ENCODE peak calls at places on chromosome 16, in nine cellular contexts. M is fibroblast of lung; O is IMR-90; Y is endothelial cell of umbilical vein; Z is right cardiac atrium; J is HepG2; S is A549; X is ovary; C is effector memory CD4-positive, alpha-beta T cell. W is an unnamed sample. For H3K4me1, the result is how much of the 10 kb centered on the place peaks cover.

GRCh38 chr16:22670551-22670970 is 143.4 kb upstream of the HS3ST2 start:
- DNase-seq in Z (no peak), Y (no peak), S (peak), J (peak), C (no peak), O (no peak), M (no peak), X (no peak), W (peak)

GRCh38 chr16:58970775-58971174 is 236.7 kb upstream of the GOT2 start:
- DNase-seq in Z (no peak), J (no peak), S (no peak), C (no peak), Y (no peak), O (no peak), M (peak), X (no peak), W (no peak)

GRCh38 chr16:89847056-89847929 is 19.0 kb downstream of the SPIRE2 start:
- DNase-seq in O (no peak), C (no peak), J (no peak), X (no peak), Z (no peak), Y (no peak), S (no peak), M (no peak), W (no peak)

GRCh38 chr16:72400257-72401078 is 228.5 kb upstream of the PMFBP1 start:
- DNase-seq in Z (no peak), J (peak), O (peak), M (peak), X (peak), S (peak), C (no peak), Y (peak), W (peak)

GRCh38 chr16:6827272-6827671 is 505.4 kb upstream of the RBFOX1 start:
- DNase-seq in Y (no peak), X (no peak), O (no peak), M (no peak), C (no peak), Z (no peak), S (no peak), J (no peak), W (no peak)

GRCh38 chr16:22732315-22732840 is 81.6 kb upstream of the HS3ST2 start:
- DNase-seq in O (no peak), Y (no peak), M (no peak), J (no peak), Z (no peak), S (no peak), X (no peak), C (no peak), W (no peak)

GRCh38 chr16:67441289-67441753 is 10.4 kb downstream of the HSD11B2 start:
- DNase-seq in C (no peak), O (no peak), M (no peak), J (no peak), Y (no peak), Z (peak), X (no peak), S (no peak), W (no peak)

GRCh38 chr16:9500872-9501271 is 409.4 kb downstream of the HAPSTR1 start:
- DNase-seq in J (no peak), C (no peak), X (no peak), S (no peak), O (no peak), M (no peak), Y (no peak), Z (no peak), W (no peak)

GRCh38 chr16:12054396-12054795 is 77.9 kb downstream of the SNX29 start:
- DNase-seq in O (no peak), X (no peak), J (no peak), Y (no peak), S (no peak), C (no peak), Z (no peak), M (no peak), W (no peak)

GRCh38 chr16:57751539-57752202 is 16.1 kb downstream of the KATNB1 start:
- DNase-seq in M (no peak), O (no peak), Z (peak), S (no peak), C (no peak), Y (no peak), X (no peak), J (no peak), W (no peak)

GRCh38 chr16:47311738-47312505 is 148.9 kb downstream of the ITFG1 start:
- DNase-seq in Z (no peak), J (no peak), Y (peak), M (no peak), C (no peak), O (peak), S (peak), X (no peak), W (peak)

GRCh38 chr16:65745-66144 is 6.7 kb downstream of the RHBDF1 start:
- DNase-seq in S (peak), C (peak), X (peak), J (peak), M (peak), Z (peak), O (peak), Y (peak), W (peak)

GRCh38 chr16:58345574-58346354 is 46.5 kb upstream of the GINS3 start:
- DNase-seq in Z (no peak), X (no peak), O (no peak), J (no peak), Y (peak), M (peak), S (no peak), C (no peak), W (no peak)

GRCh38 chr16:79089735-79090284 is 510.7 kb downstream of the MAF start:
- DNase-seq in O (no peak), J (no peak), Z (no peak), S (no peak), C (peak), X (no peak), M (no peak), Y (no peak), W (no peak)

GRCh38 chr16:66455970-66456369 is 28.9 kb downstream of the BEAN1 start:
- DNase-seq in C (no peak), X (no peak), S (no peak), M (no peak), Y (no peak), Z (no peak), J (peak), O (no peak), W (no peak)

GRCh38 chr16:49564577-49565224 is 191.1 kb downstream of the C16orf78 start:
- DNase-seq in S (no peak), X (no peak), J (no peak), Z (peak), Y (no peak), M (no peak), C (no peak), O (no peak), W (no peak)

GRCh38 chr16:23836404-23837291 is 865 bp downstream of the PRKCB start:
- DNase-seq in J (no peak), O (no peak), M (no peak), C (peak), X (no peak), Y (no peak), Z (peak), S (no peak), W (no peak)

GRCh38 chr16:29881050-29881449 is 18.0 kb upstream of the CDIPT start:
- DNase-seq in O (no peak), S (no peak), Z (no peak), Y (no peak), X (no peak), C (no peak), J (peak), M (no peak), W (no peak)

GRCh38 chr16:72715267-72715666 is 332.7 kb downstream of the ZFHX3 start:
- DNase-seq in Z (no peak), Y (no peak), J (no peak), S (no peak), C (no peak), O (peak), X (no peak), M (peak), W (no peak)

GRCh38 chr16:30526137-30526822 is at the start of gene ZNF768:
- DNase-seq in Z (no peak), S (peak), X (peak), Y (peak), J (peak), O (no peak), C (no peak), M (peak), W (peak)

GRCh38 chr16:82580293-82580900 is 46.4 kb upstream of the CDH13 start:
- DNase-seq in S (peak), M (no peak), J (peak), O (no peak), C (no peak), X (no peak), Z (peak), Y (peak), W (peak)

GRCh38 chr16:77183137-77183536 is 7.9 kb upstream of the MON1B start:
- DNase-seq in Y (no peak), S (no peak), Z (no peak), M (no peak), X (no peak), O (peak), J (no peak), C (no peak), W (no peak)

GRCh38 chr16:50299508-50300105 is 33.3 kb downstream of the ADCY7 start:
- DNase-seq in O (no peak), Z (peak), J (no peak), M (no peak), X (peak), S (no peak), C (no peak), Y (no peak), W (no peak)

GRCh38 chr16:72905581-72905980 is 142.3 kb downstream of the ZFHX3 start:
- DNase-seq in Y (no peak), C (no peak), S (no peak), Z (no peak), J (no peak), M (no peak), X (no peak), O (peak), W (no peak)

GRCh38 chr16:78291642-78292041 is 192.2 kb downstream of the WWOX start:
- DNase-seq in M (no peak), Y (no peak), Z (peak), X (no peak), C (no peak), O (no peak), S (no peak), J (no peak), W (no peak)

GRCh38 chr16:87457724-87458423 is 35.0 kb downstream of the ZCCHC14 start:
- DNase-seq in M (peak), X (no peak), J (no peak), S (peak), Y (peak), Z (peak), C (no peak), O (peak), W (no peak)

GRCh38 chr16:74107795-74108610 is 188.6 kb upstream of the PSMD7 start:
- DNase-seq in Y (peak), C (no peak), Z (peak), J (peak), M (peak), S (peak), X (no peak), O (peak), W (no peak)

GRCh38 chr16:7086842-7087616 is 245.6 kb upstream of the RBFOX1 start:
- DNase-seq in J (peak), Y (no peak), Z (peak), C (no peak), S (peak), M (no peak), O (no peak), X (no peak), W (peak)

GRCh38 chr16:50334106-50334975 is 34.4 kb downstream of the BRD7 start:
- DNase-seq in O (peak), M (peak), S (peak), Y (no peak), Z (no peak), C (no peak), X (no peak), J (no peak), W (no peak)

GRCh38 chr16:12067714-12068401 is 91.3 kb downstream of the SNX29 start:
- DNase-seq in O (peak), Y (peak), C (no peak), J (peak), M (peak), S (peak), X (peak), Z (peak), W (no peak)

GRCh38 chr16:19567560-19567959 is 12.1 kb downstream of the VPS35L start:
- DNase-seq in O (no peak), M (no peak), Y (no peak), J (no peak), S (no peak), Z (no peak), C (no peak), X (no peak), W (no peak)

DNA sequence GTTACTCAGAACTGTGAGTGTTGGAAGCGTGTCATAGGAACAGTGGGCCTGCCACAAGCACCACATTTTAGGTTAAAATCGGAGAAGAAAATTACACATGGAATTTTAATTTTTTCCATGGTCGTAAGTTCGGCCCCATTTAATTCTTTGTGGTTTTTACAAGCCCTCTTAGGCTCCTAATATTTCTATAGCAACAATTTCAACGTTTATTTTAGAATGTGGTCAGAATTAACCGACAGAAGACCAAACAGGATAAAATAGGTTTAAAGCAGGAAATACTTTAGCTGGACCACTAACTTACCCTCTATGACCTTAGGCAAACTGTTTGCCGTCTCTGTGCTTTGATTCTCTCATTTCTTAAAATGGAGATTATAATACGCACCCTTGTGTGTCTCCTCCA is 69.9 kb downstream of the FTO start:
- DNase-seq in S (no peak), Y (no peak), C (no peak), M (no peak), J (no peak), O (no peak), Z (no peak), X (no peak), W (no peak)
- H3K4me1 ChIP-seq in S (half or more), Y (under half), C (under half), M (under half), J (half or more), O (under half), Z (under half), X (under half), W (under half)

DNA sequence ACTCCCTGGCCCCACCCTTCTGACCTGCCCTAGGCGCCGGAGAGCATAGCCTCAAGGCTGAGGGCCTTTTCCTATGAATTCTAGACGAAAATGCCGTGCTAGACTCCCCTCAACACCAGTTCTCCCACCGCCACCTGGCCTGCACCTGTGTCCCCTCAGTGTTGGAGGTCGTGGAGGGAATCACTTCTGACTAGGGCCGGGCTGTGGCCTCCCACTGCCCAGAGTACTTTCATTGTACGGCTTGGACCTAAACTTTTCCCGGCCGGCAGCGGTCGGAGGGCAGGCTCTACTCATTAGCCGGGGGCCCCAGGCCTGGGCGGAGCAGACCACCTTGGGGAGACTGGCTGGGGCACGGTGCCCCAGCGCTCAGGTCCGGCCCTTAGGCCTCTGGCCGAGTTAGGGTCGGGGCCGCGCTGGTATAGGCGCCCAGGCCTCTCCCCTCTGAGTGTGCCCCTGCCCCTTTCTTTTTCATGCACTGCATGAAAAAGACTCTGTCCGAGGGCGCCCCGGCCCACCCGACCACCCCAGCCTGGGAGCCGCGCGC is 649 bp downstream of the CLDN6 start:
- DNase-seq in M (no peak), S (no peak), C (no peak), Z (no peak), X (no peak), J (no peak), Y (no peak), O (no peak), W (no peak)
- H3K4me3 ChIP-seq in M (no peak), S (no peak), C (no peak), Z (no peak), X (no peak), J (peak), Y (no peak), O (no peak), W (no peak)

GRCh38 chr16:28139530-28139929 is 72.2 kb downstream of the XPO6 start:
- DNase-seq in X (no peak), Z (no peak), J (no peak), C (no peak), O (no peak), M (no peak), Y (no peak), S (no peak), W (no peak)

GRCh38 chr16:28136751-28137434 is 73.4 kb upstream of the GSG1L start:
- DNase-seq in Z (no peak), Y (no peak), O (no peak), J (no peak), M (no peak), X (no peak), C (peak), S (no peak), W (no peak)

GRCh38 chr16:28146536-28146935 is 65.2 kb downstream of the XPO6 start:
- DNase-seq in Y (no peak), M (no peak), S (no peak), J (no peak), X (no peak), Z (no peak), C (no peak), O (no peak), W (no peak)

GRCh38 chr16:28140788-28141618 is 70.8 kb downstream of the XPO6 start:
- DNase-seq in C (peak), M (no peak), J (peak), X (no peak), O (no peak), Y (no peak), Z (no peak), S (no peak), W (peak)
- H3K4me1 ChIP-seq in C (half or more), M (under half), J (under half), X (under half), O (under half), Y (under half), Z (under half), S (under half), W (under half)

DNA sequence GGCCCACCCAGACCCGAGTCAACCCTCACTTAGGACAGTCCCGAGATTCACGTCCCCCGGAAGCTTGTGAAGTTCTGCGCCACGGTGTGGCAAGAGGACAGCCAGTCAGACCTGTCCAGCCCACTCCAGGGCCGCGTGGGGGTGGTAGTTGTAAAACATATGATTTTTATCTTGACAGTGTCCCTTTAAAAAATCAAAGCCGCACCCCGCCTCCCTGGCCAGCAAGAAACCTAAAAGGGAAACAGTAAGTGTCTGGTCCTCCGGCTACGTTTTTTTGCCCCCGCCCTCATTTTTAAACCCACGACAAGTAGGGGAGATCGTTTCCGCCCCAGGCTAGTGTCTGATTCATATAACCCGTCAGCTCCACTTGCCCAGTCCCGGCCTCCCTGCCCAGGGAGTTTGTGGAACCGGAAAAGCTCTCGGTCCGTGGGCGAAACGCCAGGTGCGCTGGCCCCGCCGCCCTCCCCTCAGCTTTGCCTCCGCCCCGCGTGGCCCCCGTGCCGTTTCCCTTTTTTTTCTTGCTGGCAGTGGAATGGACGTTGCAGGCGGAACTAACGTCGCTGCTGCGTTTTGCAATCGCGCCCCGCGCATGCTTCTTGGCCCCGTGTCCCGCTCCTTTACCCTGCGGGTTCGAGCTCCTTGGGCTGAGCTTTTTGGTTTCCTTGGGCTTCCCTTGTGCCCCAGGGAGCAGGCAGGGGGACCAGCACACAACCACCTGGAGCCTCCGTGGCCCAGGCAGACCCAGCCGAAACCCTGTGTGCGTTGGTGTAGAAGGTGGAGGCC is 13.3 kb upstream of the NUDT16L1 start:
- DNase-seq in C (no peak), J (no peak), M (peak), S (no peak), Y (no peak), O (peak), X (peak), Z (peak), W (no peak)
- H3K4me3 ChIP-seq in C (no peak), J (no peak), M (peak), S (no peak), Y (no peak), O (peak), X (peak), Z (no peak), W (peak)

GRCh38 chr16:70687172-70687531 is 1.3 kb upstream of the MTSS2 start:
- DNase-seq in O (no peak), M (no peak), Y (no peak), X (no peak), J (no peak), C (no peak), Z (peak), S (no peak), W (peak)
- H3K4me1 ChIP-seq in O (half or more), M (half or more), Y (under half), X (half or more), J (half or more), C (under half), Z (under half), S (half or more), W (half or more)

DNA sequence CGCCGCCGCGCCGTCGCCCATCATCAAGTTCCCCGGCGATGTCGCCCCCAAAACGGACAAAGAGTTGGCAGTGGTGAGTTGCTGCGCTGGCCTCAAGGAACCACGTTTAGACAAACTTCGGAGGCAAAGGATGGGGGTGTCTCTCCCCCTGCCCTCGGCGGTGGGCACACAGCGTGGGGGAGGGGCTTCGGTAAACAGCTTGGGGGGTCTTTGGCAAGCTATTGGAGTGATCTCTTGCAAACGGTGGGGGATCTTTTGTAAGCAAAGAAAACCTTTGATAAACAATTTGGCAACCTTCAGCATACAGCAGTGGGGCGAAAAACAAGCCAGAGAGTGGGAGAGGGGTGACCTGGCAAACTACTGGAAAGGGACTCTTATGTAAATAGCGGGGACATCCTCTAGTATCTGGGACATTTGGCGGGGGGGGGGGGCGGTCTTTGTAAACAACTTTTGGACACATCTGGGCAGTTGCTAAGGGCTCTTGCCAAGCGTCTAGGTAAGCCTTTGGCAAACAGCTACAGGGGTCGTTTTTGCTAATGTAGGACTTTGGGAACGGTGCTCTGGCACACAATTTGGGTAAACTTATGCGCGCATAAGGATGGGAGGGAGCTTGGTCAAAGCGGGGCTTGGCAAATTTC is 681 bp downstream of the MMP2 start:
- DNase-seq in M (no peak), Y (peak), J (no peak), O (no peak), X (peak), Z (no peak), S (no peak), C (no peak), W (no peak)
- H3K4me3 ChIP-seq in M (peak), Y (peak), J (peak), O (peak), X (peak), Z (peak), S (peak), C (no peak), W (peak)